ENCODE peak calls at places on chromosome 16, in five cellular contexts. One of them, this sample, is unnamed.
A peak's percentile ranks its signal among the peaks of the same experiment; 100 is the strongest.

GRCh38 chr16:58433569-58433951 is 41.3 kb downstream of the GINS3 start:
- DNase-seq in lung: no peak
- DNase-seq in glutamatergic neuron: no peak
- DNase-seq in AG04450: no peak
- DNase-seq in tibial nerve: no peak
- DNase-seq in this sample: no peak

GRCh38 chr16:71537643-71538042 is 11.4 kb downstream of the CHST4 start:
- DNase-seq in lung: peak; percentile 33
- DNase-seq in tibial nerve: no peak
- DNase-seq in AG04450: peak; percentile 8
- DNase-seq in glutamatergic neuron: peak; percentile 54
- DNase-seq in this sample: no peak

GRCh38 chr16:30187971-30188561 is 4.7 kb downstream of the CORO1A start:
- DNase-seq in lung: no peak
- DNase-seq in glutamatergic neuron: no peak
- DNase-seq in tibial nerve: no peak
- DNase-seq in AG04450: no peak
- DNase-seq in this sample: no peak

GRCh38 chr16:17350212-17350611 is 120.5 kb downstream of the XYLT1 start:
- DNase-seq in lung: no peak
- DNase-seq in AG04450: no peak
- DNase-seq in glutamatergic neuron: no peak
- DNase-seq in tibial nerve: no peak
- DNase-seq in this sample: no peak

GRCh38 chr16:14309906-14310305 is 238.8 kb downstream of the MRTFB start:
- DNase-seq in tibial nerve: no peak
- DNase-seq in lung: no peak
- DNase-seq in glutamatergic neuron: no peak
- DNase-seq in AG04450: no peak
- DNase-seq in this sample: no peak

GRCh38 chr16:75208861-75209505 is 2.0 kb upstream of the CTRB2 start:
- DNase-seq in AG04450: no peak
- DNase-seq in lung: no peak
- DNase-seq in tibial nerve: no peak
- DNase-seq in glutamatergic neuron: no peak
- DNase-seq in this sample: no peak

GRCh38 chr16:67206838-67207115 is 7.8 kb downstream of the ELMO3 start:
- DNase-seq in glutamatergic neuron: no peak
- DNase-seq in lung: no peak
- DNase-seq in AG04450: no peak
- DNase-seq in tibial nerve: no peak
- DNase-seq in this sample: no peak

GRCh38 chr16:76656951-76657498 is 379.8 kb downstream of the CNTNAP4 start:
- DNase-seq in AG04450: no peak
- DNase-seq in lung: no peak
- DNase-seq in tibial nerve: no peak
- DNase-seq in glutamatergic neuron: no peak
- DNase-seq in this sample: no peak

GRCh38 chr16:82629441-82630027 is 2.8 kb downstream of the CDH13 start:
- DNase-seq in AG04450: no peak
- DNase-seq in lung: no peak
- DNase-seq in tibial nerve: no peak
- DNase-seq in glutamatergic neuron: no peak
- DNase-seq in this sample: no peak

GRCh38 chr16:77571463-77571862 is 136.6 kb upstream of the ADAMTS18 start:
- DNase-seq in tibial nerve: no peak
- DNase-seq in lung: no peak
- DNase-seq in AG04450: no peak
- DNase-seq in glutamatergic neuron: no peak
- DNase-seq in this sample: no peak

GRCh38 chr16:67395458-67396158 is 2.3 kb upstream of the TPPP3 start:
- DNase-seq in glutamatergic neuron: peak; percentile 82
- DNase-seq in AG04450: no peak
- DNase-seq in lung: no peak
- DNase-seq in tibial nerve: no peak
- DNase-seq in this sample: no peak

GRCh38 chr16:69057400-69058378 is 47.8 kb upstream of the HAS3 start:
- DNase-seq in glutamatergic neuron: no peak
- DNase-seq in tibial nerve: no peak
- DNase-seq in lung: no peak
- DNase-seq in AG04450: no peak
- DNase-seq in this sample: no peak

GRCh38 chr16:57639172-57639571 is 10.7 kb downstream of the ADGRG1 start:
- DNase-seq in tibial nerve: no peak
- DNase-seq in glutamatergic neuron: peak; percentile 88
- DNase-seq in AG04450: no peak
- DNase-seq in lung: no peak
- DNase-seq in this sample: no peak

DNA sequence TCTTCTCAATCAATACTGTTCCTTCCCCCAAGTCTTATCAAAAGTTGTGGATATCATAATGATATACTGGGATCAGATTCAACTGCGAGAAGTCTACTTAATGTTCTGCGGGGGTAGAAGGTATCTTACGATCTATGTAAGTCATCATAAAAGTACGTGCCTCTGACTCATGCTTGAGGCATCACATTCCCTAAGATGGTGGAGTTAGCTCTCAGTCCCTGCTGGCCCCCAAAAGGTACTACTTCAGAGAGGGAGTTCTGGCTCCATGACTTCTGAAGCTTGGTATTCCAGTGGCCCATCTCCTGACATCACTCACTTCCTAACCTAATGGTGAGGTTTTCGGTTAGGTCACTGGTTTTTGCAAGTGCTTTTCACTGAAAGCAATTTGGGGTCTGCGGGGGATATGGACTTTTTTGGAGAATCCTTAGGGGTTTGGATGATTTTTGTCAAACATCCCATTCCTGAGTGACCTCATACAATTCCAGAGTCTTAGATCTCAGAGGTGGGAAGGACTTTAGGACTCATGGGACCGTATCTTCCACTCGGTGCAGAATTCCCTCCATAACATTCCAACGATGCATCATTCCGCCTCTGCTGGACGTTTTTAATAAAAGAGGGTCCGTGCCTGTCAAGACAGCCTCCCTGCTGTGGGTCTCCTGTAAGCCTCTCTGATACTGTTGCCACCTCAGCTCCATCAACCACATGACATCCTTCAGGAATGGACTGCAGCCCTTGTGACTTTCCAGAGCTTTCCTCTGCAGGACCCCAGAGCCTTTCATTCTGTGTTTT is 74.3 kb downstream of the DYNLRB2 start:
- DNase-seq in lung: no peak
- DNase-seq in tibial nerve: no peak
- DNase-seq in AG04450: peak; percentile 71
- DNase-seq in glutamatergic neuron: no peak
- DNase-seq in this sample: no peak
- TF ChIP-seq CTCF in lung: no peak
- TF ChIP-seq CTCF in tibial nerve: no peak
- TF ChIP-seq CTCF in AG04450: peak; percentile 36
- TF ChIP-seq CTCF in glutamatergic neuron: no peak
- TF ChIP-seq CTCF in this sample: no peak

DNA sequence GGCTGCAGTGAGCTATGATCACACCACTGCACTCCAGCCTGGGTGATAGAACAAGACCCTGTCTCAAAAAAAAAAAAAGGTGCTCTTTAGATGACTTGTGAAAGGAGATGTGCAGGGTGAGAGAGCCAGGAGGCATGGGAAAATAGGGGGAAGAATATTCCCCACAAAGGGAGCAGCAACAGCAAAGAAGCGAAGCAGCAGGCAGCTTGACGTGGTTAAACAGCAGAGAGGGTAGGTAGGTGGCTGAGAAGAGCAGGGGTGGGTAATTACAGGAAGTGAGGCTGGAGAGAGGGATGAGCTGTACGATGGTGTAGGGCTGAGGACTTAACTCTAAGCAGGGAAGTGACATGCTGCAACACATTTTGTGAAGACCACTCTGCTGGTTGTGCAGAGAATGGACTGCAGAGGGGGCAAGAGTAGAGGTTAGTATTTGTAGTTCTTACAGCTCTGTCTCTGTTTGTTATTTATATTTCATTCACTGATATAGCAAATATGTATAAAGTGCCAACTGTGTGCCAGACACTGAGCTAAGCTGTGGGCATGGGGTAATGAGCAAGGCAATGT is 1.6 kb downstream of the HEATR3 start:
- DNase-seq in tibial nerve: no peak
- DNase-seq in AG04450: peak; percentile 29
- DNase-seq in lung: no peak
- DNase-seq in glutamatergic neuron: peak; percentile 50
- DNase-seq in this sample: no peak
- TF ChIP-seq CTCF in tibial nerve: no peak
- TF ChIP-seq CTCF in AG04450: peak; percentile 65
- TF ChIP-seq CTCF in lung: no peak
- TF ChIP-seq CTCF in glutamatergic neuron: peak; percentile 38
- TF ChIP-seq CTCF in this sample: peak; percentile 69

GRCh38 chr16:56300901-56301351 is 109.6 kb downstream of the GNAO1 start:
- DNase-seq in glutamatergic neuron: no peak
- DNase-seq in tibial nerve: no peak
- DNase-seq in lung: no peak
- DNase-seq in AG04450: no peak
- DNase-seq in this sample: no peak

GRCh38 chr16:56298948-56299602 is 107.8 kb downstream of the GNAO1 start:
- DNase-seq in glutamatergic neuron: no peak
- DNase-seq in tibial nerve: peak; percentile 22
- DNase-seq in lung: no peak
- DNase-seq in AG04450: no peak
- DNase-seq in this sample: no peak

GRCh38 chr16:56303066-56303705 is 111.9 kb downstream of the GNAO1 start:
- DNase-seq in tibial nerve: no peak
- DNase-seq in AG04450: no peak
- DNase-seq in lung: no peak
- DNase-seq in glutamatergic neuron: no peak
- DNase-seq in this sample: no peak

GRCh38 chr16:56302506-56302905 is 111.2 kb downstream of the GNAO1 start:
- DNase-seq in tibial nerve: no peak
- DNase-seq in AG04450: no peak
- DNase-seq in glutamatergic neuron: no peak
- DNase-seq in lung: no peak
- DNase-seq in this sample: no peak

DNA sequence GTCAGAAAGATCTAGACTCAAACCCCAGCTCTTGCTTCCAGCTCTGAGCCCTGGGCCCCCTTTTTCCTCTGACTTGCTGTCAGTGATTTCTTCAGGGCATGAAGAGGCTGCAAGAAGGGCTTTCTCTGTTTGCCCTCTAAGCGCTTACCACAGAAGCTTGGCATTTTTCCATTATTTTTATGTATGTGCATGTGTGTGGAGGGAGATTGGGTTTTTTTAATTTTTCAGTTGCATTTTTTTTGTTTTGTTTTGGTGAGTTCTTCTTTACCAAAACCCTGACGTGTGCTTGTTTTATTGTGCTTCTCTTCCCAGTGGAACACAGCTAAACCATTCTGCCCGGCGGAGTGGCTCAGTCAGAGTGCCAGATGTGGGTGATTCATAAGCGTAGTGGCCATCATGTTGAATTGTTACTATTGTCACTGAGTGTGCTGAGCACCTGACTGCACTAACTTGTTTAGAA is 110.1 kb downstream of the GNAO1 start:
- DNase-seq in glutamatergic neuron: no peak
- DNase-seq in lung: no peak
- DNase-seq in tibial nerve: no peak
- DNase-seq in AG04450: no peak
- DNase-seq in this sample: no peak
- TF ChIP-seq CTCF in glutamatergic neuron: no peak
- TF ChIP-seq CTCF in lung: no peak
- TF ChIP-seq CTCF in tibial nerve: no peak
- TF ChIP-seq CTCF in AG04450: no peak
- TF ChIP-seq CTCF in this sample: no peak

GRCh38 chr16:50509521-50510341 is 38.5 kb upstream of the NKD1 start:
- DNase-seq in glutamatergic neuron: no peak
- DNase-seq in tibial nerve: no peak
- DNase-seq in lung: no peak
- DNase-seq in AG04450: no peak
- DNase-seq in this sample: peak; percentile 65
- TF ChIP-seq CTCF in glutamatergic neuron: peak; percentile 57
- TF ChIP-seq CTCF in tibial nerve: no peak
- TF ChIP-seq CTCF in lung: no peak
- TF ChIP-seq CTCF in AG04450: peak; percentile 59
- TF ChIP-seq CTCF in this sample: peak; percentile 80

DNA sequence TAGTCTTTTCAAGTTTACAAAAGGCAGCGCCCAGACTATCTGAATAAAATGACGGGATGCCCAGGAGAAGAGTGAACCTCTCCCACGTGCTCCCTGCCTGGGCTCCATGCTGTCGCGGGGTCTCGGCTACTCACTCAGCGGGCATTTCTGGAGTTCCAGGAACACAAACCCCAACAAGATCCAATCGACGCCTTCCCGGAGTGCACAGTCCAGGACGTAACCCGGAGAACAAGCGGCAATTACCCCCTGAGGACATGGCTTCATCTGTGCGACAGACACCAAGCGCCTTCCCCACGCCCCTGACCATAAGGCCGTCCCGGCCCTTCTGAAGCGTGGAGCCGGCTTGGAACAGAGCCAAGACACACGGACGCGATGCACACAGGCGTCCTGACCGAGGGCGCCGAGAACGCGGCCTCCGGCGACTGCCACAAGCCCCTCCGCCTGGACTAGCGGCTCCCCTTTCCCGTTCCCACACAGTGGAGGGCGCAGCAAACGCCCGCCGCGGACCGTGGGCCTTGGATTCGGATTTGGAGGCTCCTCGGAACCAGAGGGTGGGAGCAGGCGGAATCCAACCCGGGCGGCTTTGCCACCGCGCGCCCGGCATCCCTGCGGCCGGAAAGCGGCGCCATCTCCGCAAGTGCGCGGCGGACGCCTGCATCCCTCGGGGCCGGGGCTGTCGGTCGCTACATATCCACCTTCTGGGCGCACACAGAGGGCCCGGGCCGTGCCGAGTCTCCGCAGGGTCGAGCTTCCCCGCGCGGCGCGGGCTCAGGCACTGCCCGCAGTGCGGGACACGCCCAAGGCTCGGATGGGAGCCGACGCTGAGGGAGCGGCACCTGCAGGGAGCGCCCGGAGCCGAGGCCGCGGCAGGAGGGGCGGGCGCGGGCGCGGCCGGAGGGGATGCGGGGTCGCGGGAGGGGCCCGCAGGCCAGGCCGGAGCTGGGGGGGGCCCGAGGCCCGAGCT is 725 bp downstream of the ABCA3 start:
- DNase-seq in tibial nerve: no peak
- DNase-seq in glutamatergic neuron: peak; percentile 84
- DNase-seq in lung: peak; percentile 76
- DNase-seq in AG04450: no peak
- DNase-seq in this sample: peak; percentile 71
- TF ChIP-seq CTCF in tibial nerve: no peak
- TF ChIP-seq CTCF in glutamatergic neuron: no peak
- TF ChIP-seq CTCF in lung: no peak
- TF ChIP-seq CTCF in AG04450: no peak
- TF ChIP-seq CTCF in this sample: no peak